ENCODE peak calls at places on chromosome 18, in nine cellular contexts. A is fibroblast of lung, N is colonic mucosa, S is cardiac fibroblast, H is fibroblast of the aortic adventitia, J is AG10803, K is tibial artery, Z is body of pancreas, X is left lung. F is an unnamed sample.

GRCh38 chr18:77617681-77618080 is 368.0 kb downstream of the GALR1 start:
- DNase-seq in J (no peak), A (no peak), Z (no peak), K (no peak), S (no peak), N (no peak), H (no peak), X (no peak), F (no peak)

GRCh38 chr18:12029786-12030571 is 48.7 kb downstream of the IMPA2 start:
- DNase-seq in K (no peak), N (no peak), H (no peak), A (no peak), J (no peak), X (peak), Z (no peak), S (no peak), F (no peak)

GRCh38 chr18:48612917-48613316 is 74.1 kb downstream of the CTIF start:
- DNase-seq in X (no peak), J (no peak), Z (no peak), A (no peak), S (no peak), K (no peak), N (no peak), H (no peak), F (no peak)

GRCh38 chr18:72206814-72207213 is 337.3 kb downstream of the CBLN2 start:
- DNase-seq in N (no peak), A (no peak), K (no peak), J (no peak), H (no peak), S (no peak), Z (no peak), X (no peak), F (no peak)

GRCh38 chr18:63708650-63709049 is 5.9 kb downstream of the SERPINB11 start:
- DNase-seq in H (peak), S (peak), X (no peak), N (no peak), J (peak), A (peak), K (no peak), Z (no peak), F (no peak)

GRCh38 chr18:12409466-12409865 is 1.7 kb downstream of the PRELID3A start:
- DNase-seq in S (peak), J (peak), K (no peak), A (no peak), Z (no peak), N (no peak), X (no peak), H (no peak), F (no peak)

GRCh38 chr18:75167759-75168211 is 41.2 kb downstream of the PTGR3 start:
- DNase-seq in N (no peak), A (peak), H (no peak), J (no peak), S (no peak), Z (no peak), K (no peak), X (no peak), F (no peak)

GRCh38 chr18:50847192-50847591 is 27.4 kb upstream of the MRO start:
- DNase-seq in Z (no peak), A (peak), K (no peak), J (peak), H (peak), S (peak), N (no peak), X (no peak), F (no peak)

GRCh38 chr18:63817441-63818051 is 42.3 kb downstream of the SERPINB7 start:
- DNase-seq in X (no peak), N (no peak), H (peak), Z (no peak), K (no peak), S (peak), A (peak), J (peak), F (no peak)

GRCh38 chr18:6088432-6088831 is 193.1 kb upstream of the TMEM200C start:
- DNase-seq in A (no peak), H (no peak), N (no peak), Z (no peak), J (no peak), K (no peak), S (no peak), X (no peak), F (no peak)

GRCh38 chr18:34626404-34627137 is 83.5 kb upstream of the DTNA start:
- DNase-seq in Z (no peak), N (no peak), K (no peak), S (peak), J (no peak), A (peak), X (no peak), H (peak), F (no peak)

GRCh38 chr18:13272411-13272810 is 53.9 kb downstream of the LDLRAD4 start:
- DNase-seq in K (no peak), N (no peak), S (no peak), Z (no peak), J (no peak), X (no peak), A (no peak), H (no peak), F (no peak)

GRCh38 chr18:26440644-26441043 is 107.7 kb downstream of the KCTD1 start:
- DNase-seq in X (no peak), J (no peak), A (no peak), H (no peak), Z (no peak), S (peak), N (no peak), K (no peak), F (no peak)

GRCh38 chr18:5628512-5629255 is 84.9 kb upstream of the EPB41L3 start:
- DNase-seq in K (peak), N (peak), J (peak), Z (peak), H (peak), S (peak), X (peak), A (peak), F (no peak)

GRCh38 chr18:41932899-41933298 is 22.1 kb upstream of the PIK3C3 start:
- DNase-seq in H (no peak), Z (no peak), S (no peak), A (no peak), X (no peak), K (no peak), J (no peak), N (no peak), F (no peak)

GRCh38 chr18:74288730-74289129 is 3.0 kb downstream of the CYB5A start:
- DNase-seq in X (no peak), A (no peak), N (no peak), H (peak), Z (no peak), S (no peak), K (no peak), J (peak), F (no peak)

GRCh38 chr18:45198526-45198925 is 416.8 kb upstream of the SLC14A2 start:
- DNase-seq in Z (no peak), X (no peak), H (no peak), N (no peak), S (peak), K (no peak), A (no peak), J (peak), F (no peak)

GRCh38 chr18:60266558-60266957 is 106.0 kb downstream of the MC4R start:
- DNase-seq in J (no peak), N (no peak), A (no peak), Z (no peak), X (no peak), S (no peak), K (no peak), H (no peak), F (no peak)

GRCh38 chr18:49926076-49926745 is 112.9 kb upstream of the ACAA2 start:
- DNase-seq in N (no peak), X (no peak), K (no peak), J (no peak), A (no peak), H (no peak), S (no peak), Z (no peak), F (no peak)

GRCh38 chr18:49795612-49796552 is 17.5 kb downstream of the ACAA2 start:
- DNase-seq in K (no peak), X (no peak), A (no peak), Z (no peak), H (no peak), S (no peak), N (no peak), J (no peak), F (no peak)

GRCh38 chr18:596288-596881 is 403 bp upstream of the CLUL1 start:
- DNase-seq in K (no peak), X (peak), J (no peak), A (no peak), N (peak), S (no peak), Z (peak), H (no peak), F (peak)

GRCh38 chr18:74303936-74304335 is 11.7 kb upstream of the C18orf63 start:
- DNase-seq in J (peak), H (peak), K (no peak), Z (no peak), S (peak), X (no peak), N (no peak), A (peak), F (no peak)

GRCh38 chr18:79900610-79901570 is 50.6 kb downstream of the SLC66A2 start:
- DNase-seq in S (no peak), A (no peak), J (no peak), K (peak), Z (no peak), N (no peak), H (no peak), X (no peak), F (no peak)

GRCh38 chr18:79876497-79876896 is 75.0 kb downstream of the SLC66A2 start:
- DNase-seq in X (no peak), N (no peak), A (no peak), Z (no peak), J (no peak), K (no peak), H (no peak), S (no peak), F (no peak)

GRCh38 chr18:26948703-26949102 is 83.2 kb upstream of the AQP4 start:
- DNase-seq in Z (no peak), K (no peak), S (no peak), J (no peak), N (no peak), H (no peak), A (no peak), X (no peak), F (no peak)

GRCh38 chr18:36412778-36413177 is 115.3 kb downstream of the FHOD3 start:
- DNase-seq in K (no peak), J (no peak), A (no peak), S (peak), H (no peak), N (no peak), Z (no peak), X (no peak), F (no peak)

GRCh38 chr18:9260388-9261380 is 73.9 kb upstream of the TWSG1 start:
- DNase-seq in H (peak), Z (no peak), N (no peak), K (no peak), S (no peak), X (no peak), J (no peak), A (no peak), F (no peak)

GRCh38 chr18:62621546-62621945 is 93.8 kb upstream of the PHLPP1 start:
- DNase-seq in Z (no peak), K (no peak), J (peak), S (peak), H (peak), A (no peak), N (no peak), X (no peak), F (no peak)

GRCh38 chr18:49619792-49620191 is 57.9 kb downstream of the LIPG start:
- DNase-seq in A (no peak), K (no peak), H (no peak), X (no peak), S (no peak), Z (no peak), N (no peak), J (peak), F (no peak)

GRCh38 chr18:650428-650858 is 7.0 kb upstream of the TYMS start:
- DNase-seq in Z (no peak), J (no peak), N (no peak), S (no peak), H (no peak), K (no peak), X (no peak), A (no peak), F (no peak)

GRCh38 chr18:61764381-61764780 is 128.4 kb downstream of the RNF152 start:
- DNase-seq in A (no peak), Z (no peak), S (no peak), X (no peak), K (no peak), H (no peak), N (no peak), J (peak), F (no peak)

GRCh38 chr18:31301201-31301655 is 16.7 kb upstream of the DSG1 start:
- DNase-seq in Z (no peak), K (no peak), X (no peak), A (no peak), N (no peak), H (no peak), S (no peak), J (no peak), F (no peak)

GRCh38 chr18:2914185-2914584 is 67.4 kb downstream of the EMILIN2 start:
- DNase-seq in J (no peak), N (no peak), X (no peak), S (no peak), A (no peak), Z (no peak), H (no peak), K (no peak), F (no peak)

GRCh38 chr18:5417342-5417741 is 121.8 kb upstream of the ZBTB14 start:
- DNase-seq in K (peak), A (peak), X (peak), H (peak), S (no peak), J (peak), Z (peak), N (peak), F (no peak)

GRCh38 chr18:75554112-75554511 is 126.6 kb upstream of the SMIM21 start:
- DNase-seq in H (no peak), S (no peak), X (no peak), J (no peak), A (no peak), K (no peak), Z (no peak), N (no peak), F (no peak)

GRCh38 chr18:75041586-75041985 is 167.4 kb downstream of the PTGR3 start:
- DNase-seq in X (no peak), A (peak), N (no peak), J (peak), Z (no peak), H (peak), S (peak), K (no peak), F (no peak)

GRCh38 chr18:8562914-8563313 is 46.3 kb upstream of the RAB12 start:
- DNase-seq in J (no peak), K (no peak), Z (no peak), H (no peak), S (no peak), A (no peak), X (no peak), N (no peak), F (no peak)

GRCh38 chr18:8253943-8254342 is 355.3 kb upstream of the RAB12 start:
- DNase-seq in N (no peak), J (no peak), A (no peak), S (no peak), K (no peak), Z (no peak), H (no peak), X (no peak), F (no peak)

GRCh38 chr18:58337285-58337684 is 291.6 kb downstream of the ALPK2 start:
- DNase-seq in X (no peak), J (no peak), S (no peak), A (no peak), K (no peak), Z (no peak), N (no peak), H (no peak), F (no peak)

GRCh38 chr18:58334061-58334460 is 290.0 kb downstream of the NEDD4L start:
- DNase-seq in A (no peak), J (no peak), Z (no peak), K (no peak), H (no peak), X (no peak), N (no peak), S (no peak), F (no peak)

GRCh38 chr18:58336605-58337004 is 292.3 kb downstream of the ALPK2 start:
- DNase-seq in X (no peak), K (no peak), S (no peak), A (no peak), H (no peak), N (no peak), Z (no peak), J (no peak), F (no peak)

GRCh38 chr18:58335223-58335622 is 291.2 kb downstream of the NEDD4L start:
- DNase-seq in S (no peak), A (no peak), J (no peak), K (no peak), N (no peak), H (no peak), X (no peak), Z (no peak), F (no peak)

GRCh38 chr18:58335821-58336220 is 291.8 kb downstream of the NEDD4L start:
- DNase-seq in X (no peak), S (no peak), N (no peak), A (no peak), H (no peak), Z (no peak), K (no peak), J (no peak), F (no peak)
- TF ChIP-seq CTCF in X (no peak), S (peak), N (no peak), A (peak), H (peak), Z (no peak), K (no peak), J (peak), F (no peak)

GRCh38 chr18:25190468-25190867 is 161.5 kb downstream of the ZNF521 start:
- DNase-seq in X (no peak), S (no peak), Z (no peak), N (no peak), J (no peak), A (no peak), K (no peak), H (no peak), F (no peak)
- H3K4me3 ChIP-seq in X (no peak), S (no peak), Z (no peak), N (no peak), J (no peak), A (no peak), K (no peak), H (no peak), F (no peak)

GRCh38 chr18:21805771-21806366 is 65.3 kb downstream of the MIB1 start:
- DNase-seq in N (no peak), A (no peak), H (peak), X (no peak), K (no peak), S (no peak), Z (no peak), J (no peak), F (no peak)
- TF ChIP-seq CTCF in N (no peak), A (no peak), H (no peak), X (no peak), K (no peak), S (no peak), Z (no peak), J (no peak), F (no peak)

DNA sequence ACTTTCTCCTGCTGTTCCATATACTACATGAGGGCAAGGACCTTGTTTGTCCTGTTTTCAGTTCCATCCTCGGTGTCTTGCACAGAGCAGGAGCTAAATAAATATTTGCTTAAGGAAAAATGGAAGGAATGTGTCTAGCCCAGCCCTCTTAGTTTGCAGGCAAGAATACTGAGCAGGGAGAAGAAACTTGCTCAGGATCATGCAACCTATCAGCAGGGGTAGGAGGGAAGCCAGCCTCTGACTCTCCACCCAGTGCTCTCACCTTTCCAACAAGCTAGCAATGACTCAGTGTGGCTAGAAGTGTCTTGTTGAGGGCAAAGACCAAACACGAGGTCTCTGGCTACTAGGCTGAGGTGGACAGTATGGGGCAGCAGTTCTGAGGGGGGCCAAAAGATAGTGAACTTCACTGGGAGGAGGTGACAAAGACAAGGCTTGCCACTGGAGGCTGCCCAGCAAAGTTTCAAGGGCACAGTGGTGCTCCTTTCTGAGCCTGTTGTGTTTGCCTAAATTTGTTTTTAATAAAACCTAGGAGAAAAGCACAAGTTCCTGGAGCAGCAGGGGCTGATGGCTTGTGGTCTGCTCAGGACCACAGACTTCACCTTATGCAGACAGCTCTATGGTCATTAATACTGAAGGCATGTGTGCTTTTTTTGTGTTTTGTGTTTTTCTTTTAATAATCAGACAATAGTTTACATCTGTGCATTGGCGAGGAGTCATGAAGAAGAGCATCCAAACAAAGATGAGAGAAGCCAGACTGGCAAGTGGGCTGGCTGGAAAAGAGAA is 49.1 kb upstream of the CTAGE1 start:
- DNase-seq in S (peak), H (peak), K (peak), Z (no peak), J (peak), N (peak), A (peak), X (peak), F (no peak)
- H3K4me3 ChIP-seq in S (peak), H (no peak), K (peak), Z (no peak), J (no peak), N (no peak), A (no peak), X (no peak), F (no peak)

GRCh38 chr18:32301976-32302743 is 112.3 kb downstream of the MEP1B start:
- DNase-seq in K (no peak), Z (no peak), A (peak), X (no peak), N (no peak), J (peak), S (peak), H (peak), F (no peak)
- TF ChIP-seq CTCF in K (no peak), Z (no peak), A (no peak), X (no peak), N (no peak), J (no peak), S (no peak), H (no peak), F (no peak)